ENCODE peak calls at places on chromosomes 2 and 18, in four cellular contexts. One of them, this sample, is unnamed.

GRCh38 chr2:69549421-69549820 is 94.1 kb downstream of the AAK1 start:
- DNase-seq in GM12864: no peak
- DNase-seq in fibroblast of lung: no peak
- DNase-seq in left ventricle myocardium inferior: no peak
- DNase-seq in this sample: no peak

GRCh38 chr2:130336877-130337734 is 5.6 kb upstream of the IMP4 start:
- DNase-seq in fibroblast of lung: peak; percentile 87
- DNase-seq in left ventricle myocardium inferior: peak; percentile 70
- DNase-seq in GM12864: peak; percentile 45
- DNase-seq in this sample: peak; percentile 77

GRCh38 chr18:23191952-23192662 is 56.8 kb downstream of the CABLES1 start:
- DNase-seq in GM12864: no peak
- DNase-seq in fibroblast of lung: peak; percentile 76
- DNase-seq in left ventricle myocardium inferior: peak; percentile 68
- DNase-seq in this sample: peak; percentile 28

GRCh38 chr2:184646593-184646992 is 48.3 kb downstream of the ZNF804A start:
- DNase-seq in left ventricle myocardium inferior: no peak
- DNase-seq in GM12864: no peak
- DNase-seq in fibroblast of lung: no peak
- DNase-seq in this sample: no peak

GRCh38 chr2:85222792-85223191 is 89.6 kb downstream of the TCF7L1 start:
- DNase-seq in left ventricle myocardium inferior: no peak
- DNase-seq in GM12864: no peak
- DNase-seq in fibroblast of lung: peak; percentile 3
- DNase-seq in this sample: no peak

GRCh38 chr2:80687524-80687923 is 383.0 kb upstream of the LRRTM1 start:
- DNase-seq in fibroblast of lung: no peak
- DNase-seq in left ventricle myocardium inferior: no peak
- DNase-seq in GM12864: no peak
- DNase-seq in this sample: peak; percentile 17

GRCh38 chr2:26693287-26693849 is 846 bp downstream of the KCNK3 start:
- DNase-seq in left ventricle myocardium inferior: no peak
- DNase-seq in GM12864: no peak
- DNase-seq in fibroblast of lung: no peak
- DNase-seq in this sample: no peak

GRCh38 chr2:29455202-29455885 is 340.1 kb downstream of the CLIP4 start:
- DNase-seq in left ventricle myocardium inferior: no peak
- DNase-seq in GM12864: no peak
- DNase-seq in fibroblast of lung: no peak
- DNase-seq in this sample: no peak

GRCh38 chr2:216695401-216695821 is at the start of gene IGFBP5:
- DNase-seq in GM12864: no peak
- DNase-seq in left ventricle myocardium inferior: peak; percentile 92
- DNase-seq in fibroblast of lung: peak; percentile 96
- DNase-seq in this sample: no peak

GRCh38 chr18:42510540-42510939 is 555.5 kb downstream of the PIK3C3 start:
- DNase-seq in GM12864: no peak
- DNase-seq in fibroblast of lung: no peak
- DNase-seq in left ventricle myocardium inferior: no peak
- DNase-seq in this sample: no peak

GRCh38 chr2:8817219-8817618 is 20.2 kb downstream of the KIDINS220 start:
- DNase-seq in fibroblast of lung: no peak
- DNase-seq in left ventricle myocardium inferior: no peak
- DNase-seq in GM12864: no peak
- DNase-seq in this sample: no peak

GRCh38 chr2:112693596-112693995 is 27.2 kb upstream of the NT5DC4 start:
- DNase-seq in fibroblast of lung: no peak
- DNase-seq in GM12864: no peak
- DNase-seq in left ventricle myocardium inferior: no peak
- DNase-seq in this sample: no peak

GRCh38 chr2:1816414-1816911 is 72.1 kb upstream of the PXDN start:
- DNase-seq in fibroblast of lung: peak; percentile 87
- DNase-seq in GM12864: no peak
- DNase-seq in left ventricle myocardium inferior: peak; percentile 34
- DNase-seq in this sample: no peak

GRCh38 chr18:63844254-63844653 is 43.3 kb upstream of the SERPINB2 start:
- DNase-seq in left ventricle myocardium inferior: no peak
- DNase-seq in GM12864: no peak
- DNase-seq in fibroblast of lung: peak; percentile 69
- DNase-seq in this sample: peak; percentile 52

GRCh38 chr2:45128580-45128997 is 119.3 kb upstream of the SIX2 start:
- DNase-seq in fibroblast of lung: peak; percentile 94
- DNase-seq in GM12864: no peak
- DNase-seq in left ventricle myocardium inferior: peak; percentile 46
- DNase-seq in this sample: no peak

GRCh38 chr2:196230051-196230450 is 58.7 kb upstream of the STK17B start:
- DNase-seq in fibroblast of lung: no peak
- DNase-seq in GM12864: no peak
- DNase-seq in left ventricle myocardium inferior: no peak
- DNase-seq in this sample: no peak

GRCh38 chr2:1856922-1857321 is 112.6 kb upstream of the PXDN start:
- DNase-seq in left ventricle myocardium inferior: no peak
- DNase-seq in GM12864: no peak
- DNase-seq in fibroblast of lung: peak; percentile 14
- DNase-seq in this sample: no peak

GRCh38 chr2:187138240-187138639 is 289.3 kb upstream of the ZSWIM2 start:
- DNase-seq in GM12864: no peak
- DNase-seq in left ventricle myocardium inferior: peak; percentile 38
- DNase-seq in fibroblast of lung: peak; percentile 70
- DNase-seq in this sample: peak; percentile 37

GRCh38 chr2:240685771-240686371 is 3.2 kb upstream of the AQP12B start:
- DNase-seq in fibroblast of lung: no peak
- DNase-seq in GM12864: no peak
- DNase-seq in left ventricle myocardium inferior: no peak
- DNase-seq in this sample: no peak

GRCh38 chr2:74777161-74777900 is 56.6 kb upstream of the HK2 start:
- DNase-seq in GM12864: peak; percentile 40
- DNase-seq in left ventricle myocardium inferior: no peak
- DNase-seq in fibroblast of lung: no peak
- DNase-seq in this sample: peak; percentile 33

GRCh38 chr2:223944704-223945531 is at the start of gene WDFY1:
- DNase-seq in GM12864: peak; percentile 42
- DNase-seq in left ventricle myocardium inferior: peak; percentile 92
- DNase-seq in fibroblast of lung: peak; percentile 89
- DNase-seq in this sample: peak; percentile 93

GRCh38 chr18:23627325-23627724 is 35.4 kb downstream of the ANKRD29 start:
- DNase-seq in left ventricle myocardium inferior: no peak
- DNase-seq in GM12864: no peak
- DNase-seq in fibroblast of lung: peak; percentile 91
- DNase-seq in this sample: no peak

GRCh38 chr2:240780023-240780831 is 39.8 kb downstream of the KIF1A start:
- DNase-seq in GM12864: no peak
- DNase-seq in fibroblast of lung: no peak
- DNase-seq in left ventricle myocardium inferior: no peak
- DNase-seq in this sample: no peak

GRCh38 chr2:86172610-86173009 is 22.7 kb downstream of the IMMT start:
- DNase-seq in left ventricle myocardium inferior: no peak
- DNase-seq in GM12864: no peak
- DNase-seq in fibroblast of lung: no peak
- DNase-seq in this sample: no peak

GRCh38 chr18:22695674-22696073 is 237.5 kb upstream of the RBBP8 start:
- DNase-seq in left ventricle myocardium inferior: no peak
- DNase-seq in GM12864: no peak
- DNase-seq in fibroblast of lung: peak; percentile 35
- DNase-seq in this sample: no peak

GRCh38 chr18:5196253-5197031 is 615 bp downstream of the AKAIN1 start:
- DNase-seq in fibroblast of lung: no peak
- DNase-seq in GM12864: no peak
- DNase-seq in left ventricle myocardium inferior: peak; percentile 11
- DNase-seq in this sample: no peak

GRCh38 chr2:55555977-55556376 is 36.5 kb downstream of the CFAP36 start:
- DNase-seq in left ventricle myocardium inferior: no peak
- DNase-seq in fibroblast of lung: no peak
- DNase-seq in GM12864: no peak
- DNase-seq in this sample: no peak

GRCh38 chr2:50546790-50547189 is 485.1 kb downstream of the NRXN1 start:
- DNase-seq in fibroblast of lung: no peak
- DNase-seq in left ventricle myocardium inferior: no peak
- DNase-seq in GM12864: no peak
- DNase-seq in this sample: no peak

GRCh38 chr2:3598197-3598910 is 3.4 kb downstream of the COLEC11 start:
- DNase-seq in GM12864: no peak
- DNase-seq in left ventricle myocardium inferior: no peak
- DNase-seq in fibroblast of lung: no peak
- DNase-seq in this sample: no peak

GRCh38 chr2:20585351-20585709 is 65.6 kb downstream of the HS1BP3 start:
- DNase-seq in GM12864: no peak
- DNase-seq in fibroblast of lung: no peak
- DNase-seq in left ventricle myocardium inferior: no peak
- DNase-seq in this sample: no peak

GRCh38 chr18:44325903-44326650 is 354.6 kb upstream of the SETBP1 start:
- DNase-seq in fibroblast of lung: peak; percentile 86
- DNase-seq in left ventricle myocardium inferior: peak; percentile 16
- DNase-seq in GM12864: no peak
- DNase-seq in this sample: peak; percentile 54

GRCh38 chr2:12227941-12228608 is 481.6 kb downstream of the LPIN1 start:
- DNase-seq in fibroblast of lung: peak; percentile 75
- DNase-seq in GM12864: no peak
- DNase-seq in left ventricle myocardium inferior: no peak
- DNase-seq in this sample: no peak

GRCh38 chr2:73285162-73285739 is 973 bp upstream of the FBXO41 start:
- DNase-seq in fibroblast of lung: no peak
- DNase-seq in GM12864: peak; percentile 61
- DNase-seq in left ventricle myocardium inferior: no peak
- DNase-seq in this sample: peak; percentile 82

GRCh38 chr2:144415381-144415780 is 104.5 kb downstream of the ZEB2 start:
- DNase-seq in left ventricle myocardium inferior: no peak
- DNase-seq in GM12864: no peak
- DNase-seq in fibroblast of lung: peak; percentile 43
- DNase-seq in this sample: no peak

GRCh38 chr2:144419218-144419617 is 100.7 kb downstream of the ZEB2 start:
- DNase-seq in GM12864: no peak
- DNase-seq in fibroblast of lung: no peak
- DNase-seq in left ventricle myocardium inferior: no peak
- DNase-seq in this sample: no peak

GRCh38 chr2:144409241-144409640 is 110.7 kb downstream of the ZEB2 start:
- DNase-seq in left ventricle myocardium inferior: no peak
- DNase-seq in GM12864: no peak
- DNase-seq in fibroblast of lung: no peak
- DNase-seq in this sample: no peak

GRCh38 chr2:144412727-144413126 is 107.2 kb downstream of the ZEB2 start:
- DNase-seq in GM12864: no peak
- DNase-seq in left ventricle myocardium inferior: no peak
- DNase-seq in fibroblast of lung: peak; percentile 66
- DNase-seq in this sample: no peak

GRCh38 chr2:144414324-144414845 is 105.5 kb downstream of the ZEB2 start:
- DNase-seq in left ventricle myocardium inferior: no peak
- DNase-seq in fibroblast of lung: peak; percentile 100
- DNase-seq in GM12864: peak; percentile 8
- DNase-seq in this sample: peak; percentile 8
- H3K4me3 ChIP-seq in left ventricle myocardium inferior: no peak overlapping the region
- H3K4me3 ChIP-seq in fibroblast of lung: no peak overlapping the region
- H3K4me3 ChIP-seq in GM12864: no peak overlapping the region
- H3K4me3 ChIP-seq in this sample: no peak overlapping the region

DNA sequence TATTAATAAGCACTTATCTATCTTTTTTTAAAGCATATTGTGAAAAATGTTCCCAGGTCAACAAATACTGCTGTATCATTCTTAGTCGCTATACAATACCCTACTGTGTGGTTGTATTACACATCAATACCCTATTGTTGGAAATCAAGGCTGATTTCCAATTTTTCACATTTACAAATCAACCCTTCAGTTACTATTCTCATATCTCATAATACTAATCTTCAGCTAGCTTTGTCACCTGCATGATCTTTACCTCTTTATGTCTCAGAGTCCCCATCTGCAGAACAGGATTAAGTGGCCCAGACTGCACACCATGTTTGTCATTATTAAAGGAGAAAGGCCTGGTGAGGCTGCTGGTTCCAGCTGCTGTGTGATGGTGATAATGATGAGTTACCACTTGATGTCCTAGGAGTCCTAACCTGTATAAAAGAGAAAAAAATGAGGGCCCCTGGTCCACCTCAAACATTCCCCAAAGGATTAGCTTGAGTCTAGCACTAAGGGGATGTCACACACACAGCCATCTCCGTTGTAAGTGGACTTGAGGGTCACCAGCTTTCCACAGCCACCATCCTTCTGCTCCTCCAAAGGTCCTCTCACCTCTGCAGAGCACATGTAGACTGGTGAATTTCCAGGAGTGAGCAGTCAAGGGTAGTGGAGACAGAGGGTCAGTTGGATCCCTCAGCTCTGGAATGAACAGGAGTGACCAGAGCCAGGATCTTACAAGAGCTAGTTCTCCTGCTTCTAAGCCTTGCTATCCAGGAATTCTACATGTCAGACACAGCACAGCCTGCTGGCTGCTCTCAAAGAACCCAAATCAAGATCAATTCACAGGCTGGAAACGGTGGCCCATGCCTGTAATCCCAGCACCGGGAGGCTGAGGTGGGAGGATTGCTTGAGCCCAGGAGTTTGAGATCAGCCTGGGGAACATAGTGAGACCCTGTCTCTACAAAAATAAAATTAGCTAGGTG is 36.0 kb upstream of the BIN1 start:
- DNase-seq in fibroblast of lung: no peak
- DNase-seq in left ventricle myocardium inferior: no peak
- DNase-seq in GM12864: no peak
- DNase-seq in this sample: no peak
- TF ChIP-seq CTCF in fibroblast of lung: peak; percentile 4
- TF ChIP-seq CTCF in left ventricle myocardium inferior: no peak
- TF ChIP-seq CTCF in GM12864: no peak
- TF ChIP-seq CTCF in this sample: no peak

DNA sequence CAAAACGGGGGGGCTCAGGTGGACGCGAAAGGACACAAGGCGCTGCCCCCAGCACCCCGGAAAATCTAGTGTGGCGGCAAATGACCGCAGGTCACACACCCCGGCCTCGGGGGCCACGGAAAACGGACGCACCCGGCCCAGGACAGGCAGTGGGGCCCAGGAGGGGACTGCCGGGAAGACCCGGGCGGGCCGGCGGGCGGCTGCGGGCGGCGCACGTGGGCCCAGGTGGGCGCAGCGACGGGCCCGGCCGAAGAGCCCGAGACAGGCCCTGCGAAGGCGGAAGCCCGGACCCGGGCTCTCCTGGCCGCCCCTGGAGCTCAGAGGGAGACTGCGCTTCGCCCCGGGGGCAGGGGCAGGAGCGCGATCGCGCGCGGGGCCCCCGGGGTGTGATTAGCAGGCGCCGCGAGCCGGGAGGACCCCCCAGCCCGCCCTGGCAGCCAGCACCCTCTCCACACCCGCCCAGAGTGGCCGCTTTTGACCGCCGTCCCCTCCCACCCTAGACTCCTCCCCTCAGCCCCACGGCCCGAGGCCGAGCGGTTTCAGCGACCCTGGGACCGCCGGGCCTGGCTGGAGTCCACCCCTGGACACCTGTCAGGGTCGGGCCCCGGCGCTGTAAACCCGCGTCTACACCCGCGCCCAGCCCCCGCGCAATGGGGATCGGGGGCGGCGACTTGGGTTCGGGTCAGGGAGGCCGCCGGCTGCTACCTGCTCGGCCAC is 773 bp downstream of the MBP start:
- DNase-seq in left ventricle myocardium inferior: peak; percentile 69
- DNase-seq in fibroblast of lung: no peak
- DNase-seq in GM12864: no peak
- DNase-seq in this sample: peak; percentile 67
- H3K4me3 ChIP-seq in left ventricle myocardium inferior: peak overlapping the region; percentile 86
- H3K4me3 ChIP-seq in fibroblast of lung: peak overlapping the region; percentile 36
- H3K4me3 ChIP-seq in GM12864: peak overlapping the region; percentile 96
- H3K4me3 ChIP-seq in this sample: peak overlapping the region; percentile 81

GRCh38 chr2:9950521-9951271 is 797 bp upstream of the GRHL1 start:
- DNase-seq in left ventricle myocardium inferior: peak; percentile 29
- DNase-seq in GM12864: no peak
- DNase-seq in fibroblast of lung: no peak
- DNase-seq in this sample: peak; percentile 61
- TF ChIP-seq CTCF in left ventricle myocardium inferior: peak; percentile 24
- TF ChIP-seq CTCF in GM12864: peak; percentile 4
- TF ChIP-seq CTCF in fibroblast of lung: no peak
- TF ChIP-seq CTCF in this sample: peak; percentile 15